ENCODE peak calls at places on chromosomes 5 and 9, in six cellular contexts. D is hepatic stellate cell; H is H7; C is non-pigmented ciliary epithelial cell; B is stimulated activated CD8-positive, alpha-beta memory T cell treated with anti-CD3 and anti-CD28 coated beads, Interleukin-4, amount 100 ng/mL, for 24 hours; J is HFF-Myc. O is an unnamed sample.

GRCh38 chr5:172453206-172453985 is 929 bp downstream of the SH3PXD2B start:
- DNase-seq in D (peak; percentile 72), H (peak; percentile 82), C (peak; percentile 36), B (no peak), J (no peak), O (no peak)

GRCh38 chr5:134555889-134556311 is 30.4 kb downstream of the JADE2 start:
- DNase-seq in D (peak; percentile 78), H (peak; percentile 88), C (no peak), B (peak; percentile 72), J (no peak), O (no peak)

GRCh38 chr5:138276402-138277054 is 2.1 kb upstream of the GFRA3 start:
- DNase-seq in D (no peak), H (no peak), C (no peak), B (no peak), J (no peak), O (no peak)

GRCh38 chr5:662751-663435 is 30.3 kb downstream of the TPPP start:
- DNase-seq in D (no peak), H (no peak), C (no peak), B (no peak), J (no peak), O (no peak)

GRCh38 chr9:129929467-129930125 is 94.3 kb downstream of the USP20 start:
- DNase-seq in D (no peak), H (no peak), C (no peak), B (no peak), J (no peak), O (no peak)

GRCh38 chr9:8769153-8769552 is 969.6 kb upstream of the DMAC1 start:
- DNase-seq in D (no peak), H (no peak), C (no peak), B (no peak), J (no peak), O (no peak)

GRCh38 chr9:83986223-83986622 is 5.6 kb downstream of the RMI1 start:
- DNase-seq in D (no peak), H (no peak), C (no peak), B (no peak), J (no peak), O (no peak)

GRCh38 chr5:72433520-72433919 is 73.7 kb downstream of the ZNF366 start:
- DNase-seq in D (no peak), H (no peak), C (no peak), B (no peak), J (no peak), O (no peak)